ENCODE peak calls at places on chromosomes 11 and 22, in six cellular contexts. One of them, this sample, is unnamed. For H3K4me1, the result is how much of the 10 kb centered on the place peaks cover.

GRCh38 chr11:31875861-31876625 is 64.9 kb upstream of the PAX6 start:
- DNase-seq in H1: no peak
- DNase-seq in IMR-90: no peak
- DNase-seq in HepG2: no peak
- DNase-seq in left ventricle myocardium inferior: no peak
- DNase-seq in uterus: no peak
- DNase-seq in this sample: no peak

GRCh38 chr11:112459001-112459400 is 198.3 kb upstream of the PLET1 start:
- DNase-seq in H1: no peak
- DNase-seq in IMR-90: no peak
- DNase-seq in HepG2: no peak
- DNase-seq in left ventricle myocardium inferior: no peak
- DNase-seq in uterus: no peak
- DNase-seq in this sample: no peak

GRCh38 chr11:110763249-110764011 is 51.2 kb upstream of the ARHGAP20 start:
- DNase-seq in H1: no peak
- DNase-seq in IMR-90: peak
- DNase-seq in HepG2: peak
- DNase-seq in left ventricle myocardium inferior: no peak
- DNase-seq in uterus: no peak
- DNase-seq in this sample: no peak

GRCh38 chr11:13837286-13837685 is 125.2 kb upstream of the SPON1 start:
- DNase-seq in H1: no peak
- DNase-seq in IMR-90: peak
- DNase-seq in HepG2: no peak
- DNase-seq in left ventricle myocardium inferior: no peak
- DNase-seq in uterus: no peak
- DNase-seq in this sample: no peak

GRCh38 chr11:71432761-71433647 is 15.2 kb downstream of the DHCR7 start:
- DNase-seq in H1: no peak
- DNase-seq in IMR-90: no peak
- DNase-seq in HepG2: no peak
- DNase-seq in left ventricle myocardium inferior: no peak
- DNase-seq in uterus: no peak
- DNase-seq in this sample: peak

GRCh38 chr11:26901162-26901561 is 92.8 kb upstream of the FIBIN start:
- DNase-seq in H1: no peak
- DNase-seq in IMR-90: no peak
- DNase-seq in HepG2: no peak
- DNase-seq in left ventricle myocardium inferior: no peak
- DNase-seq in uterus: peak
- DNase-seq in this sample: no peak

GRCh38 chr11:60948251-60948650 is 3.7 kb downstream of the SLC15A3 start:
- DNase-seq in H1: no peak
- DNase-seq in IMR-90: no peak
- DNase-seq in HepG2: no peak
- DNase-seq in left ventricle myocardium inferior: no peak
- DNase-seq in uterus: no peak
- DNase-seq in this sample: no peak

GRCh38 chr11:37505406-37505805 is 907.4 kb upstream of the RAG2 start:
- DNase-seq in H1: no peak
- DNase-seq in IMR-90: no peak
- DNase-seq in HepG2: no peak
- DNase-seq in left ventricle myocardium inferior: no peak
- DNase-seq in uterus: no peak
- DNase-seq in this sample: no peak

GRCh38 chr11:65579291-65579690 is 3.4 kb downstream of the EHBP1L1 start:
- DNase-seq in H1: no peak
- DNase-seq in IMR-90: no peak
- DNase-seq in HepG2: no peak
- DNase-seq in left ventricle myocardium inferior: no peak
- DNase-seq in uterus: no peak
- DNase-seq in this sample: no peak

GRCh38 chr11:59891781-59892181 is 13.2 kb downstream of the OOSP3 start:
- DNase-seq in H1: no peak
- DNase-seq in IMR-90: no peak
- DNase-seq in HepG2: no peak
- DNase-seq in left ventricle myocardium inferior: no peak
- DNase-seq in uterus: no peak
- DNase-seq in this sample: no peak

GRCh38 chr11:61752117-61752924 is at the start of gene MYRF:
- DNase-seq in H1: no peak
- DNase-seq in IMR-90: peak
- DNase-seq in HepG2: no peak
- DNase-seq in left ventricle myocardium inferior: peak
- DNase-seq in uterus: no peak
- DNase-seq in this sample: peak

GRCh38 chr22:28925916-28926315 is 42.5 kb downstream of the ZNRF3 start:
- DNase-seq in H1: no peak
- DNase-seq in IMR-90: no peak
- DNase-seq in HepG2: no peak
- DNase-seq in left ventricle myocardium inferior: no peak
- DNase-seq in uterus: no peak
- DNase-seq in this sample: no peak

GRCh38 chr11:120031612-120032600 is 106.0 kb downstream of the TRIM29 start:
- DNase-seq in H1: no peak
- DNase-seq in IMR-90: no peak
- DNase-seq in HepG2: no peak
- DNase-seq in left ventricle myocardium inferior: no peak
- DNase-seq in uterus: no peak
- DNase-seq in this sample: no peak

GRCh38 chr11:82818399-82819043 is 81.7 kb downstream of the PRCP start:
- DNase-seq in H1: no peak
- DNase-seq in IMR-90: no peak
- DNase-seq in HepG2: peak
- DNase-seq in left ventricle myocardium inferior: no peak
- DNase-seq in uterus: no peak
- DNase-seq in this sample: no peak

GRCh38 chr11:41306435-41306834 is 153.0 kb downstream of the LRRC4C start:
- DNase-seq in H1: no peak
- DNase-seq in IMR-90: no peak
- DNase-seq in HepG2: no peak
- DNase-seq in left ventricle myocardium inferior: no peak
- DNase-seq in uterus: no peak
- DNase-seq in this sample: no peak

GRCh38 chr11:68848429-68848828 is 6.7 kb upstream of the CPT1A start:
- DNase-seq in H1: no peak
- DNase-seq in IMR-90: no peak
- DNase-seq in HepG2: no peak
- DNase-seq in left ventricle myocardium inferior: no peak
- DNase-seq in uterus: no peak
- DNase-seq in this sample: no peak

GRCh38 chr11:93519179-93519578 is 24.0 kb downstream of the SMCO4 start:
- DNase-seq in H1: no peak
- DNase-seq in IMR-90: no peak
- DNase-seq in HepG2: no peak
- DNase-seq in left ventricle myocardium inferior: no peak
- DNase-seq in uterus: no peak
- DNase-seq in this sample: no peak

GRCh38 chr11:61999141-61999975 is 31.9 kb upstream of the FTH1 start:
- DNase-seq in H1: no peak
- DNase-seq in IMR-90: no peak
- DNase-seq in HepG2: peak
- DNase-seq in left ventricle myocardium inferior: no peak
- DNase-seq in uterus: no peak
- DNase-seq in this sample: no peak

GRCh38 chr11:11280826-11281225 is 72.2 kb downstream of the CSNK2A3 start:
- DNase-seq in H1: no peak
- DNase-seq in IMR-90: no peak
- DNase-seq in HepG2: no peak
- DNase-seq in left ventricle myocardium inferior: no peak
- DNase-seq in uterus: no peak
- DNase-seq in this sample: no peak

GRCh38 chr11:10694481-10695239 is 1.1 kb upstream of the IRAG1 start:
- DNase-seq in H1: no peak
- DNase-seq in IMR-90: peak
- DNase-seq in HepG2: no peak
- DNase-seq in left ventricle myocardium inferior: no peak
- DNase-seq in uterus: no peak
- DNase-seq in this sample: no peak

GRCh38 chr22:48719978-48720661 is 1107.6 kb downstream of the BRD1 start:
- DNase-seq in H1: no peak
- DNase-seq in IMR-90: no peak
- DNase-seq in HepG2: no peak
- DNase-seq in left ventricle myocardium inferior: peak
- DNase-seq in uterus: no peak
- DNase-seq in this sample: no peak

GRCh38 chr11:122095950-122096942 is 19.8 kb downstream of the BLID start:
- DNase-seq in H1: no peak
- DNase-seq in IMR-90: peak
- DNase-seq in HepG2: no peak
- DNase-seq in left ventricle myocardium inferior: no peak
- DNase-seq in uterus: no peak
- DNase-seq in this sample: no peak

GRCh38 chr11:122100222-122101080 is 15.6 kb downstream of the BLID start:
- DNase-seq in H1: no peak
- DNase-seq in IMR-90: peak
- DNase-seq in HepG2: no peak
- DNase-seq in left ventricle myocardium inferior: peak
- DNase-seq in uterus: peak
- DNase-seq in this sample: peak

GRCh38 chr11:122099345-122100045 is 16.5 kb downstream of the BLID start:
- DNase-seq in H1: no peak
- DNase-seq in IMR-90: peak
- DNase-seq in HepG2: no peak
- DNase-seq in left ventricle myocardium inferior: no peak
- DNase-seq in uterus: peak
- DNase-seq in this sample: no peak

GRCh38 chr11:122097419-122098001 is 18.5 kb downstream of the BLID start:
- DNase-seq in H1: no peak
- DNase-seq in IMR-90: peak
- DNase-seq in HepG2: no peak
- DNase-seq in left ventricle myocardium inferior: no peak
- DNase-seq in uterus: no peak
- DNase-seq in this sample: no peak

DNA sequence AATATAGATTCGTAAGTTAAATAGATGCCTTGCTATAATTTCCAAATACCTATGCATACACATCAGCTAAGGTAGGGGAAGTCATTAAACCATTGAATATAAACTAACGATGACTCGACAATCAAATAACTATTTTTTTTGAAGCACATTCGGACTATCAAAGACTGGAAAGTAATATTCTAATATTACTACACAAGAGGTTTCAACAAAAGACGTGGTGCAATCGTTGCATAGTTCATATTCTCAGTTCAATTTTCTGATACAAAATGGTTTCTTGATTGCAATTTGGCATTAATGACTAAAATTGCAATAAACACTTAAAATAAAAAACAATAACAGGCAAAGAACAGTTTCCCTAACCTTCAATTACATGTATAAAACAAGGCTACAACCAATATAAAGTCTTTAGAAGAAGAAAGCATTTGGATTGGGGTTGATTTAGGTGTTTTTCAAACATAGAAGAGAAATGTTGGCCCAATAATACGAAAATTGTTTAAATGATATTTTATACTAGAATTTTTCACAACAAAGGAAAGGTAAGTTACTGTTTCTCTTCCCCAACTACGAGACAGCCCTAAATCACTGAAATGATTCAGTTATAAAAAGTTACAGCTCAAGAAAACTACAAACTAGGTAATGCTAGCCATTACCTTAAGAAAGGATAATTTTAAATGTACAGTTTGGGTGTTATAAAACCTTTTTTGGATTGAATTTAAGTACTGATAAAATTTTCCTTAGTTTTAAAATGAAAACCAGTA is 17.6 kb downstream of the BLID start:
- DNase-seq in H1: no peak
- DNase-seq in IMR-90: no peak
- DNase-seq in HepG2: no peak
- DNase-seq in left ventricle myocardium inferior: no peak
- DNase-seq in uterus: no peak
- DNase-seq in this sample: no peak
- H3K27ac ChIP-seq in H1: no peak
- H3K27ac ChIP-seq in IMR-90: peak
- H3K27ac ChIP-seq in HepG2: no peak
- H3K27ac ChIP-seq in left ventricle myocardium inferior: peak
- H3K27ac ChIP-seq in uterus: peak
- H3K27ac ChIP-seq in this sample: no peak

DNA sequence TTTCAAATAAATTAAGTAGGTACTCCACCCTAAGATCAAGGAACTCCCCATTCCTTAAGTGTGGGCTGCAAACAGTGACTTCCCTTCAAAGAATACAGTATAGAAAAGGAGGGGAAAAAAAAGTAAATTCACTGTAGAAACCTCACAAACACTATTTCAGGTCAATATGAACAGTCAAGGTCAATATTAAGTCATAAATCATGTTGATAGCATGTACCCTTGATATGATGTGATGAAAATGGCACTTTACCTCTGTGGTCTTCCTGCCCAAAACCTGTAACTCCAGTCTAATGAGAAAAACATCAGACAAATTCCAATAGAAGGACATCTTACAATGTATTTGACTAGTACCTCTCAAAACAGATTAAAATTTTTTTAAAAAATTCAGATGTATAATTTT is 8.2 kb downstream of the CKAP5 start:
- DNase-seq in H1: no peak
- DNase-seq in IMR-90: no peak
- DNase-seq in HepG2: no peak
- DNase-seq in left ventricle myocardium inferior: no peak
- DNase-seq in uterus: no peak
- DNase-seq in this sample: no peak
- H3K4me1 ChIP-seq in H1: under half
- H3K4me1 ChIP-seq in IMR-90: under half
- H3K4me1 ChIP-seq in HepG2: under half
- H3K4me1 ChIP-seq in left ventricle myocardium inferior: under half
- H3K4me1 ChIP-seq in uterus: under half
- H3K4me1 ChIP-seq in this sample: under half

GRCh38 chr22:44352378-44353062 is 39.8 kb upstream of the SHISAL1 start:
- DNase-seq in H1: no peak
- DNase-seq in IMR-90: no peak
- DNase-seq in HepG2: no peak
- DNase-seq in left ventricle myocardium inferior: no peak
- DNase-seq in uterus: no peak
- DNase-seq in this sample: no peak
- H3K27ac ChIP-seq in H1: no peak
- H3K27ac ChIP-seq in IMR-90: no peak
- H3K27ac ChIP-seq in HepG2: no peak
- H3K27ac ChIP-seq in left ventricle myocardium inferior: no peak
- H3K27ac ChIP-seq in uterus: peak
- H3K27ac ChIP-seq in this sample: no peak

DNA sequence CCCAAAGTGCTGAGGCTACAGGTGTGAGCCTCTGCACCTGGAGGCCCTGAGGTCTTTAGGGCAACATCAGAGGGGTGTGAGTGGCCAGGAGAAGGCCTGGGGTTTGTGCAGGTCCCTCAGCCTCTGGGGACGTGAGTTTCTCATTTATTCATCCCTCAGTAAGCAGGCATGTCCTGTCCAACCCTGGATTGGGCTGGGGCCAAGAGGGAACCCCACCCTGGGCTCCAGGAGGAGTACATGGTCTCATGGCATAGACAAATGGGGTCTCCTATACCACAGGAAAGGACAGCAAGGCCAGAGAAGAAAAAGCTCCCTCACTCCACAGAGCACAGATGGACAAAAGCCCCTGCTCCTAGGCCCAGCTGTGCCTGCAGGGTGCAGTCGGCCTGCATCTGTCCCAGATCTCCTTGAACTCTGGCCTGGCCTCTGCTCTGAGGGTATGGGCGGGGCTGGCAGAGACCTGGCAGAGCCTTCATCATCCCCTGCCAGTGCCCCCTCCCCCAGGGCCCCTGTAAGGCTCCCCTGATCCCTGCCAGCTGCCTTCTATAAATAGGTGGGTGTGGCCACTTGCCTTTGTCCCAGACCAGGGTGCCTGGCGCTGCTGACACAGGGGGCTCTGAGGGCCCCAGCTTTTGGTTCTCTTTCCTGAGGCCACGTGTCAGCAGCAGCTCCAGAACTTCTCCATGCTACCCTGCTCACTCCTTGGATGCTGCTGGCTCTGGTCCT is 34.6 kb downstream of the A4GALT start:
- DNase-seq in H1: no peak
- DNase-seq in IMR-90: no peak
- DNase-seq in HepG2: no peak
- DNase-seq in left ventricle myocardium inferior: peak
- DNase-seq in uterus: peak
- DNase-seq in this sample: peak
- H3K4me1 ChIP-seq in H1: under half
- H3K4me1 ChIP-seq in IMR-90: under half
- H3K4me1 ChIP-seq in HepG2: half or more
- H3K4me1 ChIP-seq in left ventricle myocardium inferior: half or more
- H3K4me1 ChIP-seq in uterus: under half
- H3K4me1 ChIP-seq in this sample: under half

This sample was measured in right cardiac atrium.